ENCODE peak calls at places on chromosomes 4 and X, in ten cellular contexts. One of them, this sample, is unnamed.

GRCh38 chr4:177986236-177986635 is 544.0 kb upstream of the AGA start:
- DNase-seq in AG09309: no peak
- DNase-seq in skeletal muscle cell: no peak
- DNase-seq in tibial nerve: no peak
- DNase-seq in fibroblast of lung: no peak
- DNase-seq in psoas muscle: no peak
- DNase-seq in testis: no peak
- DNase-seq in AG10803: no peak
- DNase-seq in foreskin fibroblast: no peak
- DNase-seq in thoracic aorta: no peak
- DNase-seq in this sample: no peak

GRCh38 chr4:158786155-158786581 is 17.3 kb downstream of the FNIP2 start:
- DNase-seq in AG09309: no peak
- DNase-seq in skeletal muscle cell: no peak
- DNase-seq in tibial nerve: no peak
- DNase-seq in fibroblast of lung: peak; percentile 70
- DNase-seq in psoas muscle: no peak
- DNase-seq in testis: no peak
- DNase-seq in AG10803: peak; percentile 25
- DNase-seq in foreskin fibroblast: no peak
- DNase-seq in thoracic aorta: no peak
- DNase-seq in this sample: no peak

GRCh38 chr4:104494822-104495559 is at the start of gene CXXC4:
- DNase-seq in AG09309: no peak
- DNase-seq in skeletal muscle cell: peak; percentile 42
- DNase-seq in tibial nerve: peak; percentile 44
- DNase-seq in fibroblast of lung: peak; percentile 80
- DNase-seq in psoas muscle: peak; percentile 66
- DNase-seq in testis: peak; percentile 88
- DNase-seq in AG10803: peak; percentile 15
- DNase-seq in foreskin fibroblast: no peak
- DNase-seq in thoracic aorta: no peak
- DNase-seq in this sample: peak; percentile 45

GRCh38 chr4:182578402-182578801 is 335.2 kb downstream of the TENM3 start:
- DNase-seq in AG09309: peak; percentile 52
- DNase-seq in skeletal muscle cell: no peak
- DNase-seq in tibial nerve: no peak
- DNase-seq in fibroblast of lung: peak; percentile 96
- DNase-seq in psoas muscle: no peak
- DNase-seq in testis: no peak
- DNase-seq in AG10803: peak; percentile 76
- DNase-seq in foreskin fibroblast: peak; percentile 9
- DNase-seq in thoracic aorta: no peak
- DNase-seq in this sample: peak; percentile 72

GRCh38 chrX:16528620-16529019 is 121.3 kb upstream of the S100G start:
- DNase-seq in AG09309: no peak
- DNase-seq in skeletal muscle cell: no peak
- DNase-seq in tibial nerve: no peak
- DNase-seq in fibroblast of lung: no peak
- DNase-seq in psoas muscle: no peak
- DNase-seq in testis: no peak
- DNase-seq in AG10803: no peak
- DNase-seq in foreskin fibroblast: no peak
- DNase-seq in thoracic aorta: no peak
- DNase-seq in this sample: no peak

GRCh38 chr4:95107004-95107403 is 349.2 kb downstream of the BMPR1B start:
- DNase-seq in AG09309: no peak
- DNase-seq in skeletal muscle cell: no peak
- DNase-seq in tibial nerve: no peak
- DNase-seq in fibroblast of lung: peak; percentile 13
- DNase-seq in psoas muscle: no peak
- DNase-seq in testis: no peak
- DNase-seq in AG10803: no peak
- DNase-seq in foreskin fibroblast: no peak
- DNase-seq in thoracic aorta: no peak
- DNase-seq in this sample: no peak

GRCh38 chr4:110484767-110485166 is 8.8 kb downstream of the ENPEP start:
- DNase-seq in AG09309: peak; percentile 76
- DNase-seq in skeletal muscle cell: peak; percentile 93
- DNase-seq in tibial nerve: no peak
- DNase-seq in fibroblast of lung: peak; percentile 95
- DNase-seq in psoas muscle: peak; percentile 66
- DNase-seq in testis: no peak
- DNase-seq in AG10803: peak; percentile 92
- DNase-seq in foreskin fibroblast: peak; percentile 80
- DNase-seq in thoracic aorta: no peak
- DNase-seq in this sample: peak; percentile 81

GRCh38 chr4:55435136-55435535 is 39.4 kb downstream of the TMEM165 start:
- DNase-seq in AG09309: no peak
- DNase-seq in skeletal muscle cell: no peak
- DNase-seq in tibial nerve: no peak
- DNase-seq in fibroblast of lung: peak; percentile 29
- DNase-seq in psoas muscle: no peak
- DNase-seq in testis: no peak
- DNase-seq in AG10803: no peak
- DNase-seq in foreskin fibroblast: peak; percentile 35
- DNase-seq in thoracic aorta: no peak
- DNase-seq in this sample: peak; percentile 59

GRCh38 chr4:184267673-184268573 is 50.2 kb upstream of the ENPP6 start:
- DNase-seq in AG09309: peak; percentile 81
- DNase-seq in skeletal muscle cell: peak; percentile 86
- DNase-seq in tibial nerve: peak; percentile 32
- DNase-seq in fibroblast of lung: peak; percentile 94
- DNase-seq in psoas muscle: no peak
- DNase-seq in testis: no peak
- DNase-seq in AG10803: peak; percentile 96
- DNase-seq in foreskin fibroblast: peak; percentile 70
- DNase-seq in thoracic aorta: no peak
- DNase-seq in this sample: peak; percentile 94

GRCh38 chr4:37889849-37890500 is 909 bp upstream of the TBC1D1 start:
- DNase-seq in AG09309: no peak
- DNase-seq in skeletal muscle cell: no peak
- DNase-seq in tibial nerve: no peak
- DNase-seq in fibroblast of lung: no peak
- DNase-seq in psoas muscle: peak; percentile 59
- DNase-seq in testis: peak; percentile 24
- DNase-seq in AG10803: no peak
- DNase-seq in foreskin fibroblast: no peak
- DNase-seq in thoracic aorta: no peak
- DNase-seq in this sample: no peak

GRCh38 chr4:124144302-124144701 is 568.2 kb downstream of the ANKRD50 start:
- DNase-seq in AG09309: no peak
- DNase-seq in skeletal muscle cell: no peak
- DNase-seq in tibial nerve: no peak
- DNase-seq in fibroblast of lung: peak; percentile 77
- DNase-seq in psoas muscle: no peak
- DNase-seq in testis: peak; percentile 17
- DNase-seq in AG10803: peak; percentile 4
- DNase-seq in foreskin fibroblast: no peak
- DNase-seq in thoracic aorta: no peak
- DNase-seq in this sample: no peak

GRCh38 chr4:23888421-23889319 is 1.2 kb downstream of the PPARGC1A start:
- DNase-seq in AG09309: no peak
- DNase-seq in skeletal muscle cell: peak; percentile 16
- DNase-seq in tibial nerve: peak; percentile 17
- DNase-seq in fibroblast of lung: peak; percentile 69
- DNase-seq in psoas muscle: no peak
- DNase-seq in testis: peak; percentile 39
- DNase-seq in AG10803: peak; percentile 68
- DNase-seq in foreskin fibroblast: peak; percentile 51
- DNase-seq in thoracic aorta: no peak
- DNase-seq in this sample: peak; percentile 58

DNA sequence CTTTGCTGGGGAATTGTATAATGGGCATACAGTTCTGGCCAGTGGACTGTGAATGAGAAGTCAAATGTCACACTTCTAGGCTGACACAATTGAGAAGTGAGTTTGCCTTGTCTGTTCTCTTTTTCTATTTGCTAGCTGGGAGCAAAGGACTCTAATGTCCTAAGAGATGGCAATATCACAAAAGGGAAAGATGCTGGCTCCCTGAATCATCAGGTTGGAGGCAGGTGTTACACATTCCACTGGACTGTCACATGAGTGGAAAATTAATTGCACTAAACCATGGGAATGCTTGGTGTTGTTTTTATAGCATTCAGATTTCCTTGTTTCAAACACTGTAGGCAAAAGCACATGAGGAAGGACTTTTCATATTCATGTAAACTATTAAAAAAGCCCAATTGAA is 388.3 kb downstream of the ADAM29 start:
- DNase-seq in AG09309: no peak
- DNase-seq in skeletal muscle cell: no peak
- DNase-seq in tibial nerve: no peak
- DNase-seq in fibroblast of lung: no peak
- DNase-seq in psoas muscle: no peak
- DNase-seq in testis: no peak
- DNase-seq in AG10803: no peak
- DNase-seq in foreskin fibroblast: no peak
- DNase-seq in thoracic aorta: no peak
- DNase-seq in this sample: no peak
- H3K4me3 ChIP-seq in AG09309: no peak overlapping the region
- H3K4me3 ChIP-seq in skeletal muscle cell: no peak overlapping the region
- H3K4me3 ChIP-seq in tibial nerve: no peak overlapping the region
- H3K4me3 ChIP-seq in fibroblast of lung: no peak overlapping the region
- H3K4me3 ChIP-seq in psoas muscle: no peak overlapping the region
- H3K4me3 ChIP-seq in testis: no peak overlapping the region
- H3K4me3 ChIP-seq in AG10803: no peak overlapping the region
- H3K4me3 ChIP-seq in foreskin fibroblast: no peak overlapping the region
- H3K4me3 ChIP-seq in thoracic aorta: no peak overlapping the region
- H3K4me3 ChIP-seq in this sample: no peak overlapping the region

GRCh38 chr4:84579410-84579791 is 3.5 kb upstream of the CDS1 start:
- DNase-seq in AG09309: no peak
- DNase-seq in skeletal muscle cell: no peak
- DNase-seq in tibial nerve: no peak
- DNase-seq in fibroblast of lung: no peak
- DNase-seq in psoas muscle: no peak
- DNase-seq in testis: no peak
- DNase-seq in AG10803: no peak
- DNase-seq in foreskin fibroblast: no peak
- DNase-seq in thoracic aorta: no peak
- DNase-seq in this sample: no peak

GRCh38 chr4:84585276-84585675 is 2.3 kb downstream of the CDS1 start:
- DNase-seq in AG09309: no peak
- DNase-seq in skeletal muscle cell: no peak
- DNase-seq in tibial nerve: no peak
- DNase-seq in fibroblast of lung: no peak
- DNase-seq in psoas muscle: no peak
- DNase-seq in testis: no peak
- DNase-seq in AG10803: no peak
- DNase-seq in foreskin fibroblast: no peak
- DNase-seq in thoracic aorta: no peak
- DNase-seq in this sample: no peak

GRCh38 chr4:84582302-84582987 is 482 bp upstream of the CDS1 start:
- DNase-seq in AG09309: no peak
- DNase-seq in skeletal muscle cell: no peak
- DNase-seq in tibial nerve: peak; percentile 71
- DNase-seq in fibroblast of lung: peak; percentile 64
- DNase-seq in psoas muscle: peak; percentile 77
- DNase-seq in testis: peak; percentile 98
- DNase-seq in AG10803: peak; percentile 24
- DNase-seq in foreskin fibroblast: peak; percentile 29
- DNase-seq in thoracic aorta: peak; percentile 43
- DNase-seq in this sample: peak; percentile 46

GRCh38 chr4:84583871-84584373 is 995 bp downstream of the CDS1 start:
- DNase-seq in AG09309: no peak
- DNase-seq in skeletal muscle cell: no peak
- DNase-seq in tibial nerve: no peak
- DNase-seq in fibroblast of lung: no peak
- DNase-seq in psoas muscle: no peak
- DNase-seq in testis: no peak
- DNase-seq in AG10803: no peak
- DNase-seq in foreskin fibroblast: no peak
- DNase-seq in thoracic aorta: no peak
- DNase-seq in this sample: no peak

GRCh38 chr4:84582988-84583870 is at the start of gene CDS1:
- DNase-seq in AG09309: no peak
- DNase-seq in skeletal muscle cell: no peak
- DNase-seq in tibial nerve: no peak
- DNase-seq in fibroblast of lung: no peak
- DNase-seq in psoas muscle: peak; percentile 43
- DNase-seq in testis: peak; percentile 37
- DNase-seq in AG10803: no peak
- DNase-seq in foreskin fibroblast: no peak
- DNase-seq in thoracic aorta: no peak
- DNase-seq in this sample: no peak
- H3K4me3 ChIP-seq in AG09309: peak within 1 kb of the TSS; percentile 45
- H3K4me3 ChIP-seq in skeletal muscle cell: peak within 1 kb of the TSS; percentile 68
- H3K4me3 ChIP-seq in tibial nerve: peak within 1 kb of the TSS; percentile 80
- H3K4me3 ChIP-seq in fibroblast of lung: peak within 1 kb of the TSS; percentile 43
- H3K4me3 ChIP-seq in psoas muscle: peak within 1 kb of the TSS; percentile 90
- H3K4me3 ChIP-seq in testis: peak within 1 kb of the TSS; percentile 70
- H3K4me3 ChIP-seq in AG10803: peak within 1 kb of the TSS; percentile 57
- H3K4me3 ChIP-seq in foreskin fibroblast: peak within 1 kb of the TSS; percentile 54
- H3K4me3 ChIP-seq in thoracic aorta: peak within 1 kb of the TSS; percentile 77
- H3K4me3 ChIP-seq in this sample: peak within 1 kb of the TSS; percentile 55

DNA sequence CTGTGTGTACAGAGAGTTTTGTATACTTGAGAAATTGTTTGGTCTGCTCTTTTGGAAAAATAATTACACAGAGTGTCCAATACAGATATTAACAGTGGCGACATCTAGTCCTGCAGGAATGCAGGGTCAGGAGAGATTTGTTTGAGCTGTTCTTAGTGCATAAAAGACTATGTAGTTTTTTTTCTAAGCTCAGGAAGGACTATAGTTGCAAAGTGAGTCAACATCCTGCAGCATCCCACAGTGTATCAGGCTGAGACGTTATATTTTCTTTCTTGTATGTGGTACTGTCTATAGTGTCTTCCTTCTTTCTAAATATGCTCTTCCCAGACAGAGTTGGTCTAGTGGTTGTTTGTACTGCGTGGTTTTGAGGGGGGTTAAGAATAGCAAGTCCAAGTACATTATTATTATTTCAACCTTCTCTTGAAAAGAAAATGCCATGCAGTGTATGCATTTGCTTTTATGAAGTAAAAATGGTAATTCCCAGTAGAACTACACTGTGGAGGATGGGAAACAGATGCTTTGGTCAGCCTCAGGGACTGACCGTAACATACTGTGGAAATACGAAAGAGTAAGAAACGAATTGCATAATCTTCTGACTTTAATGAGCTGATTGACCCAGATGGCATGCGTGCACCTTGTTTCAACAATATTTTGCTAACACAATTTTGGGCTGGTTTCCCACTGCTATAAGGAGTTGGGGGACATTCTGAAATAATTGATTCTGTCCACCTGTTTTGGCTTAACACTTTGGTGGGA is 67.4 kb downstream of the DMP1 start:
- DNase-seq in AG09309: no peak
- DNase-seq in skeletal muscle cell: peak; percentile 51
- DNase-seq in tibial nerve: peak; percentile 21
- DNase-seq in fibroblast of lung: peak; percentile 3
- DNase-seq in psoas muscle: no peak
- DNase-seq in testis: no peak
- DNase-seq in AG10803: no peak
- DNase-seq in foreskin fibroblast: no peak
- DNase-seq in thoracic aorta: no peak
- DNase-seq in this sample: no peak
- H3K4me3 ChIP-seq in AG09309: no peak overlapping the region
- H3K4me3 ChIP-seq in skeletal muscle cell: no peak overlapping the region
- H3K4me3 ChIP-seq in tibial nerve: no peak overlapping the region
- H3K4me3 ChIP-seq in fibroblast of lung: no peak overlapping the region
- H3K4me3 ChIP-seq in psoas muscle: no peak overlapping the region
- H3K4me3 ChIP-seq in testis: no peak overlapping the region
- H3K4me3 ChIP-seq in AG10803: no peak overlapping the region
- H3K4me3 ChIP-seq in foreskin fibroblast: no peak overlapping the region
- H3K4me3 ChIP-seq in thoracic aorta: no peak overlapping the region
- H3K4me3 ChIP-seq in this sample: no peak overlapping the region

GRCh38 chr4:112510191-112510467 is 5.9 kb downstream of the NEUROG2 start:
- DNase-seq in AG09309: no peak
- DNase-seq in skeletal muscle cell: no peak
- DNase-seq in tibial nerve: no peak
- DNase-seq in fibroblast of lung: no peak
- DNase-seq in psoas muscle: no peak
- DNase-seq in testis: no peak
- DNase-seq in AG10803: no peak
- DNase-seq in foreskin fibroblast: no peak
- DNase-seq in thoracic aorta: no peak
- DNase-seq in this sample: no peak
- H3K4me3 ChIP-seq in AG09309: peak overlapping the region; percentile 2
- H3K4me3 ChIP-seq in skeletal muscle cell: peak overlapping the region; percentile 19
- H3K4me3 ChIP-seq in tibial nerve: peak overlapping the region; percentile 38
- H3K4me3 ChIP-seq in fibroblast of lung: no peak overlapping the region
- H3K4me3 ChIP-seq in psoas muscle: peak overlapping the region; percentile 48
- H3K4me3 ChIP-seq in testis: no peak overlapping the region
- H3K4me3 ChIP-seq in AG10803: peak overlapping the region; percentile 44
- H3K4me3 ChIP-seq in foreskin fibroblast: peak overlapping the region; percentile 6
- H3K4me3 ChIP-seq in thoracic aorta: peak overlapping the region; percentile 66
- H3K4me3 ChIP-seq in this sample: no peak overlapping the region